ENCODE peak calls at places on chromosomes 16 and 17, in five cellular contexts. I is body of pancreas; H is A549; C is effector memory CD8-positive, alpha-beta T cell; V is substantia nigra. P is an unnamed sample.

GRCh38 chr16:70646260-70647241 is at the start of gene IL34:
- DNase-seq in I (no peak), H (no peak), C (no peak), V (no peak), P (no peak)

GRCh38 chr17:3594976-3595375 is 14.2 kb downstream of the TRPV1 start:
- DNase-seq in I (no peak), H (no peak), C (no peak), V (no peak), P (no peak)

GRCh38 chr16:86156155-86156554 is 257.2 kb downstream of the IRF8 start:
- DNase-seq in I (no peak), H (no peak), C (no peak), V (no peak), P (no peak)

GRCh38 chr17:14760719-14761425 is 460.0 kb downstream of the HS3ST3B1 start:
- DNase-seq in I (no peak), H (no peak), C (no peak), V (no peak), P (no peak)

GRCh38 chr17:81517339-81518112 is 4.9 kb upstream of the ACTG1 start:
- DNase-seq in I (no peak), H (no peak), C (no peak), V (no peak), P (peak; percentile 43)

GRCh38 chr17:57004944-57005579 is 27.1 kb downstream of the SCPEP1 start:
- DNase-seq in I (peak; percentile 23), H (peak; percentile 31), C (no peak), V (no peak), P (peak; percentile 35)

GRCh38 chr17:81962499-81963441 is 1.8 kb upstream of the NOTUM start:
- DNase-seq in I (no peak), H (no peak), C (no peak), V (no peak), P (no peak)

GRCh38 chr17:72390675-72391501 is 270.1 kb downstream of the SOX9 start:
- DNase-seq in I (no peak), H (no peak), C (no peak), V (no peak), P (no peak)

GRCh38 chr17:81144423-81144781 is 20.9 kb upstream of the PVALEF start:
- DNase-seq in I (no peak), H (no peak), C (no peak), V (no peak), P (no peak)

GRCh38 chr17:17020821-17021193 is 21.4 kb upstream of the MPRIP start:
- DNase-seq in I (no peak), H (no peak), C (no peak), V (no peak), P (no peak)

GRCh38 chr17:78899361-78900260 is 3.4 kb downstream of the CEP295NL start:
- DNase-seq in I (peak; percentile 31), H (no peak), C (no peak), V (peak; percentile 54), P (no peak)

GRCh38 chr17:596287-596686 is 118.4 kb downstream of the VPS53 start:
- DNase-seq in I (no peak), H (peak; percentile 44), C (no peak), V (no peak), P (no peak)

GRCh38 chr16:88393034-88393433 is 10.3 kb downstream of the ZNF469 start:
- DNase-seq in I (no peak), H (no peak), C (no peak), V (no peak), P (no peak)

GRCh38 chr17:81635431-81635830 is 1.5 kb downstream of the NPLOC4 start:
- DNase-seq in I (no peak), H (no peak), C (no peak), V (no peak), P (no peak)

GRCh38 chr16:88964636-88965035 is 12.4 kb downstream of the CBFA2T3 start:
- DNase-seq in I (no peak), H (no peak), C (no peak), V (no peak), P (no peak)

GRCh38 chr17:75238020-75238580 is 23.3 kb downstream of the GGA3 start:
- DNase-seq in I (no peak), H (no peak), C (no peak), V (no peak), P (no peak)

GRCh38 chr17:65227637-65228036 is 90.5 kb downstream of the RGS9 start:
- DNase-seq in I (no peak), H (no peak), C (no peak), V (no peak), P (no peak)

GRCh38 chr16:80932725-80933124 is 74.0 kb downstream of the CMC2 start:
- DNase-seq in I (peak; percentile 38), H (no peak), C (no peak), V (no peak), P (no peak)

GRCh38 chr17:7308625-7309433 is 1.4 kb downstream of the EIF5A start:
- DNase-seq in I (peak; percentile 88), H (peak; percentile 97), C (peak; percentile 82), V (peak; percentile 8), P (no peak)

GRCh38 chr16:89598199-89598598 is 15.2 kb upstream of the DPEP1 start:
- DNase-seq in I (no peak), H (peak; percentile 44), C (no peak), V (no peak), P (no peak)

GRCh38 chr17:28720247-28720996 is 637 bp downstream of the RPL23A start:
- DNase-seq in I (no peak), H (no peak), C (no peak), V (no peak), P (peak; percentile 55)

GRCh38 chr16:49575352-49576172 is 202.0 kb downstream of the C16orf78 start:
- DNase-seq in I (no peak), H (no peak), C (no peak), V (no peak), P (no peak)

GRCh38 chr16:23466162-23466885 is 13.3 kb upstream of the COG7 start:
- DNase-seq in I (no peak), H (peak; percentile 44), C (no peak), V (no peak), P (no peak)

GRCh38 chr17:31680126-31680525 is 178.9 kb downstream of the COPRS start:
- DNase-seq in I (no peak), H (no peak), C (no peak), V (no peak), P (peak; percentile 55)

GRCh38 chr17:2892305-2892971 is 96.2 kb downstream of the RAP1GAP2 start:
- DNase-seq in I (peak; percentile 81), H (peak; percentile 97), C (no peak), V (no peak), P (no peak)

GRCh38 chr17:40312893-40313659 is 4.1 kb downstream of the RARA start:
- DNase-seq in I (no peak), H (no peak), C (no peak), V (no peak), P (no peak)

P was measured in HL-60.